ENCODE peak calls at places on chromosomes 5 and 9, in six cellular contexts. D is right lobe of liver, E is GM10248, A is brain microvascular endothelial cell, W is endothelial cell, M is mucosa of descending colon. O is an unnamed sample.

GRCh38 chr5:179608131-179608581 is 15.3 kb downstream of the HNRNPH1 start:
- DNase-seq in D (no peak), E (no peak), A (no peak), W (no peak), M (no peak), O (no peak)

GRCh38 chr9:135670721-135671590 is 7.8 kb downstream of the LCN9 start:
- DNase-seq in D (peak), E (no peak), A (no peak), W (no peak), M (peak), O (no peak)

GRCh38 chr5:157252741-157253465 is 13.0 kb upstream of the CYFIP2 start:
- DNase-seq in D (no peak), E (peak), A (peak), W (no peak), M (peak), O (no peak)

GRCh38 chr5:127967983-127968592 is 115.5 kb upstream of the SLC12A2 start:
- DNase-seq in D (no peak), E (no peak), A (no peak), W (no peak), M (no peak), O (no peak)

GRCh38 chr5:155150012-155150411 is 136.5 kb downstream of the KIF4B start:
- DNase-seq in D (no peak), E (no peak), A (no peak), W (no peak), M (no peak), O (no peak)

GRCh38 chr9:36173861-36174260 is 4.7 kb downstream of the CCIN start:
- DNase-seq in D (no peak), E (no peak), A (no peak), W (no peak), M (no peak), O (no peak)

GRCh38 chr5:178547753-178548415 is 42.3 kb downstream of the COL23A1 start:
- DNase-seq in D (peak), E (no peak), A (no peak), W (no peak), M (no peak), O (no peak)

GRCh38 chr9:117094493-117094892 is 320.4 kb downstream of the ASTN2 start:
- DNase-seq in D (no peak), E (no peak), A (no peak), W (no peak), M (no peak), O (no peak)

GRCh38 chr9:93508207-93508606 is 54.8 kb upstream of the FAM120AOS start:
- DNase-seq in D (no peak), E (no peak), A (no peak), W (no peak), M (no peak), O (no peak)

GRCh38 chr5:173486826-173487225 is 129.6 kb downstream of the BOD1 start:
- DNase-seq in D (no peak), E (no peak), A (no peak), W (no peak), M (no peak), O (no peak)

GRCh38 chr5:173486355-173486754 is 130.1 kb downstream of the BOD1 start:
- DNase-seq in D (no peak), E (no peak), A (no peak), W (no peak), M (no peak), O (no peak)

GRCh38 chr5:173487296-173487695 is 129.2 kb downstream of the BOD1 start:
- DNase-seq in D (no peak), E (no peak), A (no peak), W (no peak), M (no peak), O (no peak)

GRCh38 chr5:173490681-173491080 is 125.8 kb downstream of the BOD1 start:
- DNase-seq in D (no peak), E (no peak), A (no peak), W (no peak), M (no peak), O (no peak)

DNA sequence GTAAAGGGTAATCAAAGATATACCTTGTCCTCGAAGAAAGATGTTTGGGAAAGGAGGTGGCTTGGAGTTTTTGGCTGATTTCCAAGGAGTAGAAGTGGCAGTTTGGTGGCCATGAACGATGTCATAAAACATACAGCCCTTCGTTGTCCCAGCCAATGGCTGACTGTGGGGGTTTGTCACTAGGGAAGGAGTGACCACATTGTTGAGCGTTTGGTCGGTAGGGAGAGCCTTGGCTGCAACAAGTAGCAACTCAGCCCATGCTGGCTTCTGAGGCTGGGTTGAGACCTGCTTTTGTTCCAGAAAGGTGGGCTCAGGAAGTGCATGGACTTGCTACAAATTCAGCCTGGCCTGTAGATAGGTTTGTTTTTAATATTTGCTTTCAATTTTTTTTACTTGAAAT is 128.3 kb downstream of the BOD1 start:
- DNase-seq in D (no peak), E (no peak), A (no peak), W (no peak), M (no peak), O (no peak)
- TF ChIP-seq CTCF in D (no peak), E (no peak), A (no peak), W (no peak), M (no peak), O (no peak)

DNA sequence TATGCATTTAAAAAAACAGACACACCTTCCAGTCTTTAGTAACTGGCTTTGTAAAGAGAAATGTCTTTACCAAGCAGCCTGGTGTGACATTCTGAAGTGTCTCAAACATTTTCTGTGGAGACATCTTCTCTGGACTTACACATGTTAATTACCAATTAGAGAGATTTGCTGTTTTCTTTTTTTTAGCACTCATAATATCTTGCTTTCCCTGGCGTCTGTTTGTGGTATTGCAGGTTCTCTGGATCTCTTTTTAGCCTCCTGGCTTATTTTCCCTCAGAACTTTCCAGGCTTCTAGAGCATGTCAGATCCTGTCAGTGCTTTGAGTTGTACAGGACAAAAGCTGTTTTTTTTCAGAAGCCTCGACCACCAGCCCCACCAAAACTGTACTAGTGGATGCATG is 92.5 kb downstream of the MSX2 start:
- DNase-seq in D (no peak), E (no peak), A (no peak), W (no peak), M (no peak), O (no peak)
- TF ChIP-seq CTCF in D (no peak), E (no peak), A (peak), W (peak), M (no peak), O (peak)

GRCh38 chr5:58985759-58986158 is 402.9 kb downstream of the RAB3C start:
- DNase-seq in D (no peak), E (no peak), A (no peak), W (no peak), M (no peak), O (no peak)

GRCh38 chr5:58986281-58986680 is 403.4 kb downstream of the RAB3C start:
- DNase-seq in D (no peak), E (no peak), A (no peak), W (no peak), M (no peak), O (no peak)

GRCh38 chr5:58985311-58985710 is 402.4 kb downstream of the RAB3C start:
- DNase-seq in D (no peak), E (no peak), A (no peak), W (no peak), M (no peak), O (no peak)

GRCh38 chr5:58987193-58987592 is 404.3 kb downstream of the RAB3C start:
- DNase-seq in D (no peak), E (no peak), A (no peak), W (no peak), M (no peak), O (no peak)

GRCh38 chr5:58988938-58989337 is 406.1 kb downstream of the RAB3C start:
- DNase-seq in D (no peak), E (no peak), A (no peak), W (no peak), M (no peak), O (no peak)
- TF ChIP-seq CTCF in D (no peak), E (no peak), A (peak), W (no peak), M (no peak), O (peak)

GRCh38 chr5:175696855-175697198 is 39.0 kb downstream of the HRH2 start:
- DNase-seq in D (no peak), E (no peak), A (no peak), W (no peak), M (no peak), O (no peak)

GRCh38 chr5:175698401-175699115 is 40.7 kb downstream of the HRH2 start:
- DNase-seq in D (no peak), E (no peak), A (no peak), W (no peak), M (no peak), O (no peak)

GRCh38 chr5:175701797-175702196 is 43.9 kb downstream of the HRH2 start:
- DNase-seq in D (no peak), E (no peak), A (no peak), W (no peak), M (no peak), O (no peak)

GRCh38 chr5:175697846-175698245 is 40.0 kb downstream of the HRH2 start:
- DNase-seq in D (peak), E (no peak), A (no peak), W (no peak), M (no peak), O (no peak)

GRCh38 chr5:175700991-175701390 is 43.1 kb downstream of the HRH2 start:
- DNase-seq in D (peak), E (no peak), A (peak), W (no peak), M (no peak), O (no peak)
- TF ChIP-seq CTCF in D (peak), E (peak), A (peak), W (peak), M (no peak), O (peak)

GRCh38 chr9:127977877-127978647 is 2.7 kb downstream of the EEIG1 start:
- DNase-seq in D (no peak), E (no peak), A (peak), W (no peak), M (peak), O (no peak)
- TF ChIP-seq CTCF in D (no peak), E (no peak), A (peak), W (no peak), M (no peak), O (peak)

GRCh38 chr9:73667749-73668148 is 516.1 kb downstream of the ANXA1 start:
- DNase-seq in D (no peak), E (no peak), A (no peak), W (no peak), M (no peak), O (no peak)
- TF ChIP-seq CTCF in D (no peak), E (no peak), A (peak), W (no peak), M (no peak), O (peak)

DNA sequence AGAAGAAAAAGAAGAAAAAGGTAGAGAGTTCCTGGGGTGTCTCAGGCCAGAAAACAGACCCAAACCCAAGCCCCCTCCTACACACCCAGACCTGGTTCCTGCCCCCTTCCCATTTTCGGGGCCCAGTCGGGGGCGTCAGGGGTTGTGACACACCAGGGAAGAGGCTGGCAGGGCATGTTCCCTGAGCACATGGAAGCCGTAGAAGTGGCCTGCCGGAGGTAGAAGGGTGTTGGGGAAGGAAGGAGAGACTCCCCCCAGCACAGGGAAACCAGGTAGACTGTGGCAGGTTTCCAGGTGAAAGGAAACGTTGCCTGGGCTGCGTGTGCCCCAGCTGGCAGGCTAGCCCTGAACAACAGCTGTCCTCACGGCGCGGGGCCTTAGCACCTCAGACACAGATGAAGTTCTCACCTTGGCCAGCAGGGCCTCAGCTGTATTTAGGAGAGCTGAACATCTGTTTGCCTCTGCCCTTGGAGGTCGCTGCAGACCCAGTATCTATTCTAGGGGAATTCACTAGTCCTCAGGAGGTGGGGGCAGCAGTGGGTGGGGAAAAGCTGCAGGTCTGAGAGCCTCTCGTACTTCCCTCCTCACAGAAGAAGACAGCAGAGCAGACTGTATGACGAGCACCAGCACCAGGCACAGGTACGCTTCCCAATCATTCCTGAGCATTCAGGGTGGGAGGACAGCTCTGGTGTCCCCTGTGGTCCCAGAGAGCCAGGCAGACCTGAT is 14.1 kb downstream of the CD74 start:
- DNase-seq in D (no peak), E (peak), A (no peak), W (peak), M (no peak), O (no peak)
- TF ChIP-seq CTCF in D (no peak), E (peak), A (peak), W (peak), M (no peak), O (peak)

GRCh38 chr5:171272996-171273970 is 35.8 kb upstream of the TLX3 start:
- DNase-seq in D (no peak), E (peak), A (peak), W (peak), M (no peak), O (no peak)
- TF ChIP-seq CTCF in D (no peak), E (peak), A (peak), W (no peak), M (no peak), O (peak)

O was measured in neural crest cell.